ENCODE peak calls at places on chromosome 19, in five cellular contexts. N, B, F, C and R are unnamed samples. For H3K36me3 and H3K27me3, the result is how much of the 10 kb centered on the place peaks cover.

GRCh38 chr19:39078436-39079200 is 5.5 kb upstream of the ACP7 start:
- DNase-seq in N (no peak), B (no peak), F (no peak), C (no peak), R (no peak)

GRCh38 chr19:43609872-43610271 is 2.0 kb upstream of the SRRM5 start:
- DNase-seq in N (no peak), B (no peak), F (no peak), C (no peak), R (no peak)

GRCh38 chr19:4061178-4061682 is 5.5 kb downstream of the ZBTB7A start:
- DNase-seq in N (peak), B (peak), F (peak), C (peak), R (peak)

GRCh38 chr19:7442423-7442822 is 46.4 kb downstream of the PEX11G start:
- DNase-seq in N (no peak), B (peak), F (peak), C (no peak), R (no peak)

GRCh38 chr19:5002143-5002542 is 33.2 kb downstream of the KDM4B start:
- DNase-seq in N (no peak), B (no peak), F (no peak), C (no peak), R (no peak)

GRCh38 chr19:19654441-19654840 is 9.0 kb downstream of the ATP13A1 start:
- DNase-seq in N (no peak), B (no peak), F (no peak), C (no peak), R (no peak)

GRCh38 chr19:7450243-7451223 is 38.3 kb downstream of the PEX11G start:
- DNase-seq in N (no peak), B (no peak), F (no peak), C (no peak), R (no peak)

GRCh38 chr19:39514840-39515550 is at the start of gene SELENOV:
- DNase-seq in N (no peak), B (no peak), F (no peak), C (no peak), R (peak)

GRCh38 chr19:4425531-4425930 is 23.1 kb downstream of the CHAF1A start:
- DNase-seq in N (no peak), B (no peak), F (no peak), C (no peak), R (no peak)

GRCh38 chr19:4692275-4693077 is 22.3 kb upstream of the MYDGF start:
- DNase-seq in N (no peak), B (peak), F (no peak), C (no peak), R (no peak)

GRCh38 chr19:6108721-6109633 is 1.3 kb downstream of the RFX2 start:
- DNase-seq in N (peak), B (no peak), F (peak), C (peak), R (peak)
- TF ChIP-seq POLR2A in N (no peak), B (peak), F (peak), C (no peak), R (peak)

GRCh38 chr19:3057275-3057714 is 5.0 kb downstream of the TLE5 start:
- DNase-seq in N (no peak), B (peak), F (peak), C (peak), R (peak)

GRCh38 chr19:3059653-3060052 is 2.6 kb downstream of the TLE5 start:
- DNase-seq in N (no peak), B (no peak), F (no peak), C (no peak), R (no peak)

GRCh38 chr19:3058821-3059314 is 3.4 kb downstream of the TLE5 start:
- DNase-seq in N (no peak), B (no peak), F (no peak), C (no peak), R (no peak)

GRCh38 chr19:3056454-3057016 is 5.8 kb downstream of the TLE5 start:
- DNase-seq in N (no peak), B (no peak), F (no peak), C (no peak), R (no peak)

GRCh38 chr19:3058009-3058820 is 4.1 kb downstream of the TLE5 start:
- DNase-seq in N (no peak), B (no peak), F (no peak), C (no peak), R (no peak)
- H3K36me3 ChIP-seq in N (half or more), B (half or more), F (under half), C (under half), R (under half)

GRCh38 chr19:35963514-35963913 is 27.3 kb downstream of the LRFN3 start:
- DNase-seq in N (no peak), B (no peak), F (no peak), C (no peak), R (no peak)
- H3K27me3 ChIP-seq in N (under half), B (under half), F (under half), C (under half), R (under half)

GRCh38 chr19:49113762-49114629 is at the start of gene LIN7B:
- DNase-seq in N (peak), B (peak), F (peak), C (no peak), R (peak)
- TF ChIP-seq POLR2A in N (no peak), B (peak), F (peak), C (no peak), R (no peak)

DNA sequence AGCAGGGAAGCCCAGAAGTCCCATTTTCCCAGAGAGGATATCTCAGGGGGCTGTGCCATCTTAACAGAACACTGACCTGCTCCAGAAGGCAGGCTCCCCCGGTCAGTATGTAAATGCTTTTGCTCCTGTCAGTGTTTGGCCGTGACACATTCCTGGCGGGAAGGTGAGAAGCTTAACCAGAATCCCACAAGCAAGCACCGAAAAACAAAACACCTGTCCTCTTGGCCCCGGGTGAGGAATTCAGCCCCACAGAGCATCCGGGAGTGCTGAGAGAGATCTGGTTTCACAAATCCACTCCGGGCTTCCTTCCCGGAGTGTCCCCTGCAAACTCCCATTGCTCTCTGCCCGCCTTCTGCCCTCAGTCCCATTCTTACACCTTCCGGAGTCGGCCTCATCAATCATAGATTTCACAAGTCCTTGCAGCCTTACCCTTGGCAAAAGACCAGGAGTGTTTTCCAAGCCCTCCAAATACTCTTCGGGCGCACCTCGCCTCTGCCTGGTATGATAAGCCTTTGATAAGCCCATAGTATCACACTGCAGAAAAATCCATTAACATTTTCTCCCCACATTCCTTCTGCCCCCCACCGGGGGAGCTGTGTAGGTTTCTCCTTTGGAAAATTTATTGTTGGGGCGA is 12.2 kb downstream of the TPM4 start:
- DNase-seq in N (no peak), B (no peak), F (peak), C (no peak), R (no peak)
- H3K36me3 ChIP-seq in N (half or more), B (under half), F (under half), C (under half), R (under half)

GRCh38 chr19:41551711-41552110 is 24.3 kb upstream of the CEACAM21 start:
- DNase-seq in N (no peak), B (no peak), F (no peak), C (no peak), R (no peak)
- H3K27me3 ChIP-seq in N (under half), B (under half), F (under half), C (under half), R (under half)

DNA sequence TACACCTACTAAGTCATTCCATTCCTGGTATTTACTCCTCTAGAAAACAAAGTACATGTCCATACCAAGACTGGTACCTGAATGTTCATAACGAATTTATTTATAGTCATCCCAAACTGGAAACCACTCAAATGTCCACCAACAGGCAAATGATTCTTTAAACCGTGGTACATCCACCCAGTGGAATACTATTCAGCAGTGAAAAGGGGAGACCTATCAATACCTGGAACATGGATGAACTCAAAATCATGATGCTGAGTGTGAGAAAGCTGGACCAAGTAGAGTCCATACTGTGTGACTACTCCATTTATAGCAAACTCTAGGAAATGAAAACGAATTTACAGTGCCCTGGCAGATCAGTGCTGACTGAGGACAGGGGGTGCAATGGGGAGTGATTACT is 11.9 kb upstream of the NAPA start:
- DNase-seq in N (no peak), B (no peak), F (no peak), C (no peak), R (no peak)
- TF ChIP-seq POLR2A in N (no peak), B (no peak), F (no peak), C (no peak), R (no peak)

GRCh38 chr19:57245959-57246358 is 5.5 kb downstream of the ZNF805 start:
- DNase-seq in N (no peak), B (no peak), F (no peak), C (no peak), R (no peak)
- H3K36me3 ChIP-seq in N (half or more), B (half or more), F (under half), C (under half), R (under half)

DNA sequence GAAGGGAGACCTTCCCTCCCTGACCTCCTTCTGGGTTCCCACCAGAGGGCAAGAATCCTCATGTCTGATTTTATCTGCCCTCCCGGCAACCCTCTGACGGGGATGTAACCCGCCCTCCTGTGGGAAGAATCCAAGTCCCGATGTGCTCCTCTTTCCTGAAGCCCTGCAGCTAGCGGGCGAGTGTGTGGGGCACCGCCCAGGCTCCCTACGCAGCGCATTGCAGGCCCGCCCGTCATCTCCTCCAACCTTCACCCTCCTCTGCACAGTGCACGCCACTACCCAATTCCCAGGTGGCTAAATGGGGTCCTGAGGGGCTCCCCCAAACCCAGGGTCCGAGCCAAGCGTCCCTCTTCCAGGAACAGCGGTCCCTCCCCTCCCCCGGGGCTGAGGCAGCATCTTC is 7.3 kb downstream of the LAIR1 start:
- DNase-seq in N (no peak), B (no peak), F (no peak), C (no peak), R (no peak)
- H3K27me3 ChIP-seq in N (under half), B (under half), F (under half), C (under half), R (under half)